ENCODE peak calls at places on chromosomes 11 and 22, in ten cellular contexts. P is cerebellum; A is progenitor cell of endocrine pancreas; S is A172; C is LHCN-M2; O is HCEC 1CT; I is uterus; J is mucosa of gallbladder; E is heart left ventricle; K is stimulated activated CD8-positive, alpha-beta memory T cell treated with anti-CD3 and anti-CD28 coated beads, Interleukin-4, amount 100 ng/mL, for 1 hour. G is an unnamed sample.

GRCh38 chr22:27720860-27721259 is 80.7 kb downstream of the MN1 start:
- DNase-seq in J (no peak), S (peak; percentile 13), C (no peak), P (no peak), A (no peak), O (no peak), I (no peak), E (no peak), K (no peak), G (no peak)

GRCh38 chr11:95081010-95081409 is 8.6 kb upstream of the ENDOD1 start:
- DNase-seq in E (no peak), S (no peak), A (no peak), P (no peak), O (peak; percentile 9), I (no peak), K (no peak), C (no peak), J (no peak), G (no peak)

GRCh38 chr11:61958590-61958989 is 8.4 kb downstream of the BEST1 start:
- DNase-seq in A (no peak), C (no peak), S (no peak), O (no peak), P (no peak), I (no peak), E (no peak), K (no peak), J (no peak), G (no peak)

GRCh38 chr11:60169264-60169915 is 13.5 kb downstream of the MS4A6A start:
- DNase-seq in P (no peak), K (no peak), C (peak; percentile 14), S (peak; percentile 87), J (peak; percentile 62), O (no peak), I (no peak), A (no peak), E (no peak), G (peak; percentile 49)

GRCh38 chr11:103359221-103359620 is 250.0 kb downstream of the DYNC2H1 start:
- DNase-seq in C (no peak), O (peak; percentile 46), E (no peak), P (no peak), I (no peak), S (no peak), A (no peak), K (no peak), J (no peak), G (no peak)

GRCh38 chr11:79113099-79113498 is 327.7 kb downstream of the TENM4 start:
- DNase-seq in J (no peak), C (no peak), S (no peak), E (no peak), A (no peak), O (no peak), I (no peak), P (no peak), K (no peak), G (no peak)

GRCh38 chr11:64990222-64990918 is 6.4 kb downstream of the BATF2 start:
- DNase-seq in S (peak; percentile 29), E (peak; percentile 71), P (no peak), A (no peak), I (no peak), O (no peak), K (no peak), J (no peak), C (no peak), G (no peak)

GRCh38 chr11:125944350-125945010 is 1.4 kb upstream of the VSIG10L2 start:
- DNase-seq in P (no peak), S (no peak), I (peak; percentile 5), C (no peak), O (no peak), K (no peak), E (no peak), J (no peak), A (no peak), G (no peak)

GRCh38 chr11:110897035-110897434 is 184.8 kb upstream of the ARHGAP20 start:
- DNase-seq in P (no peak), I (no peak), C (peak; percentile 43), A (no peak), E (no peak), K (no peak), J (no peak), S (no peak), O (peak; percentile 85), G (no peak)

GRCh38 chr11:69791266-69791665 is 16.1 kb upstream of the FGF4 start:
- DNase-seq in C (peak; percentile 44), P (peak; percentile 45), A (no peak), K (no peak), J (peak; percentile 16), I (peak; percentile 59), S (peak; percentile 76), O (peak; percentile 39), E (no peak), G (no peak)

GRCh38 chr11:83865636-83866461 is 579.7 kb upstream of the CCDC90B start:
- DNase-seq in E (no peak), O (no peak), P (no peak), S (peak; percentile 84), A (no peak), C (no peak), J (no peak), K (no peak), I (no peak), G (no peak)

GRCh38 chr11:20443596-20443995 is 56.1 kb downstream of the PRMT3 start:
- DNase-seq in I (no peak), O (peak; percentile 39), K (no peak), C (peak; percentile 19), S (peak; percentile 33), J (no peak), E (no peak), A (no peak), P (no peak), G (no peak)